ENCODE peak calls at places on chromosomes 3 and 15, in seven cellular contexts. One of them, this sample, is unnamed.

GRCh38 chr3:50617096-50617791 is at the start of gene MAPKAPK3:
- DNase-seq in left cardiac atrium: no peak
- DNase-seq in effector memory CD8-positive, alpha-beta T cell: peak; percentile 29
- DNase-seq in activated CD4-positive, alpha-beta T cell treated with anti-CD3 and anti-CD28 coated beads, Interleukin-2, amount 10 ng/mL, durations not matched to agents 7 days and 5 days: peak; percentile 31
- DNase-seq in astrocyte: no peak
- DNase-seq in left ventricle myocardium superior: peak; percentile 79
- DNase-seq in KBM-7: peak; percentile 59
- DNase-seq in this sample: peak; percentile 22

GRCh38 chr15:89129816-89130134 is 41.5 kb downstream of the ABHD2 start:
- DNase-seq in left cardiac atrium: no peak
- DNase-seq in effector memory CD8-positive, alpha-beta T cell: no peak
- DNase-seq in activated CD4-positive, alpha-beta T cell treated with anti-CD3 and anti-CD28 coated beads, Interleukin-2, amount 10 ng/mL, durations not matched to agents 7 days and 5 days: no peak
- DNase-seq in astrocyte: no peak
- DNase-seq in left ventricle myocardium superior: no peak
- DNase-seq in KBM-7: no peak
- DNase-seq in this sample: no peak

GRCh38 chr3:126261037-126261436 is 80.7 kb upstream of the ALDH1L1 start:
- DNase-seq in left cardiac atrium: peak; percentile 72
- DNase-seq in effector memory CD8-positive, alpha-beta T cell: no peak
- DNase-seq in activated CD4-positive, alpha-beta T cell treated with anti-CD3 and anti-CD28 coated beads, Interleukin-2, amount 10 ng/mL, durations not matched to agents 7 days and 5 days: no peak
- DNase-seq in astrocyte: no peak
- DNase-seq in left ventricle myocardium superior: peak; percentile 77
- DNase-seq in KBM-7: peak; percentile 64
- DNase-seq in this sample: peak; percentile 24

GRCh38 chr3:31129241-31129640 is 234.8 kb upstream of the GADL1 start:
- DNase-seq in left cardiac atrium: no peak
- DNase-seq in effector memory CD8-positive, alpha-beta T cell: no peak
- DNase-seq in activated CD4-positive, alpha-beta T cell treated with anti-CD3 and anti-CD28 coated beads, Interleukin-2, amount 10 ng/mL, durations not matched to agents 7 days and 5 days: no peak
- DNase-seq in astrocyte: no peak
- DNase-seq in left ventricle myocardium superior: no peak
- DNase-seq in KBM-7: no peak
- DNase-seq in this sample: no peak

GRCh38 chr3:146577662-146578061 is 27.5 kb downstream of the PLSCR5 start:
- DNase-seq in left cardiac atrium: no peak
- DNase-seq in effector memory CD8-positive, alpha-beta T cell: peak; percentile 12
- DNase-seq in activated CD4-positive, alpha-beta T cell treated with anti-CD3 and anti-CD28 coated beads, Interleukin-2, amount 10 ng/mL, durations not matched to agents 7 days and 5 days: peak; percentile 51
- DNase-seq in astrocyte: peak; percentile 29
- DNase-seq in left ventricle myocardium superior: no peak
- DNase-seq in KBM-7: peak; percentile 35
- DNase-seq in this sample: peak; percentile 56

GRCh38 chr15:65576669-65577068 is 34.3 kb downstream of the INTS14 start:
- DNase-seq in left cardiac atrium: no peak
- DNase-seq in effector memory CD8-positive, alpha-beta T cell: no peak
- DNase-seq in activated CD4-positive, alpha-beta T cell treated with anti-CD3 and anti-CD28 coated beads, Interleukin-2, amount 10 ng/mL, durations not matched to agents 7 days and 5 days: no peak
- DNase-seq in astrocyte: peak; percentile 89
- DNase-seq in left ventricle myocardium superior: no peak
- DNase-seq in KBM-7: no peak
- DNase-seq in this sample: no peak

GRCh38 chr3:98039322-98040024 is 4.4 kb upstream of the GABRR3 start:
- DNase-seq in left cardiac atrium: peak; percentile 57
- DNase-seq in effector memory CD8-positive, alpha-beta T cell: peak; percentile 70
- DNase-seq in activated CD4-positive, alpha-beta T cell treated with anti-CD3 and anti-CD28 coated beads, Interleukin-2, amount 10 ng/mL, durations not matched to agents 7 days and 5 days: peak; percentile 86
- DNase-seq in astrocyte: peak; percentile 72
- DNase-seq in left ventricle myocardium superior: peak; percentile 28
- DNase-seq in KBM-7: peak; percentile 95
- DNase-seq in this sample: peak; percentile 95

GRCh38 chr3:135560847-135561246 is 404.7 kb upstream of the PPP2R3A start:
- DNase-seq in left cardiac atrium: no peak
- DNase-seq in effector memory CD8-positive, alpha-beta T cell: no peak
- DNase-seq in activated CD4-positive, alpha-beta T cell treated with anti-CD3 and anti-CD28 coated beads, Interleukin-2, amount 10 ng/mL, durations not matched to agents 7 days and 5 days: no peak
- DNase-seq in astrocyte: no peak
- DNase-seq in left ventricle myocardium superior: no peak
- DNase-seq in KBM-7: no peak
- DNase-seq in this sample: no peak

GRCh38 chr3:177554900-177555759 is 357.8 kb upstream of the TBL1XR1 start:
- DNase-seq in left cardiac atrium: peak; percentile 42
- DNase-seq in effector memory CD8-positive, alpha-beta T cell: no peak
- DNase-seq in activated CD4-positive, alpha-beta T cell treated with anti-CD3 and anti-CD28 coated beads, Interleukin-2, amount 10 ng/mL, durations not matched to agents 7 days and 5 days: no peak
- DNase-seq in astrocyte: peak; percentile 87
- DNase-seq in left ventricle myocardium superior: no peak
- DNase-seq in KBM-7: no peak
- DNase-seq in this sample: no peak

GRCh38 chr3:148711981-148712666 is 14.4 kb downstream of the AGTR1 start:
- DNase-seq in left cardiac atrium: no peak
- DNase-seq in effector memory CD8-positive, alpha-beta T cell: no peak
- DNase-seq in activated CD4-positive, alpha-beta T cell treated with anti-CD3 and anti-CD28 coated beads, Interleukin-2, amount 10 ng/mL, durations not matched to agents 7 days and 5 days: no peak
- DNase-seq in astrocyte: peak; percentile 21
- DNase-seq in left ventricle myocardium superior: no peak
- DNase-seq in KBM-7: no peak
- DNase-seq in this sample: no peak

GRCh38 chr3:11596387-11596786 is 47.3 kb downstream of the VGLL4 start:
- DNase-seq in left cardiac atrium: peak; percentile 49
- DNase-seq in effector memory CD8-positive, alpha-beta T cell: no peak
- DNase-seq in activated CD4-positive, alpha-beta T cell treated with anti-CD3 and anti-CD28 coated beads, Interleukin-2, amount 10 ng/mL, durations not matched to agents 7 days and 5 days: no peak
- DNase-seq in astrocyte: no peak
- DNase-seq in left ventricle myocardium superior: no peak
- DNase-seq in KBM-7: no peak
- DNase-seq in this sample: no peak

GRCh38 chr15:78995921-78996780 is 51.3 kb upstream of the CTSH start:
- DNase-seq in left cardiac atrium: no peak
- DNase-seq in effector memory CD8-positive, alpha-beta T cell: no peak
- DNase-seq in activated CD4-positive, alpha-beta T cell treated with anti-CD3 and anti-CD28 coated beads, Interleukin-2, amount 10 ng/mL, durations not matched to agents 7 days and 5 days: no peak
- DNase-seq in astrocyte: no peak
- DNase-seq in left ventricle myocardium superior: no peak
- DNase-seq in KBM-7: no peak
- DNase-seq in this sample: no peak

GRCh38 chr15:89018235-89018634 is 70.0 kb upstream of the ABHD2 start:
- DNase-seq in left cardiac atrium: peak; percentile 76
- DNase-seq in effector memory CD8-positive, alpha-beta T cell: no peak
- DNase-seq in activated CD4-positive, alpha-beta T cell treated with anti-CD3 and anti-CD28 coated beads, Interleukin-2, amount 10 ng/mL, durations not matched to agents 7 days and 5 days: no peak
- DNase-seq in astrocyte: no peak
- DNase-seq in left ventricle myocardium superior: peak; percentile 78
- DNase-seq in KBM-7: no peak
- DNase-seq in this sample: no peak

GRCh38 chr3:179148446-179149238 is 485 bp downstream of the PIK3CA start:
- DNase-seq in left cardiac atrium: peak; percentile 60
- DNase-seq in effector memory CD8-positive, alpha-beta T cell: peak; percentile 18
- DNase-seq in activated CD4-positive, alpha-beta T cell treated with anti-CD3 and anti-CD28 coated beads, Interleukin-2, amount 10 ng/mL, durations not matched to agents 7 days and 5 days: peak; percentile 70
- DNase-seq in astrocyte: peak; percentile 23
- DNase-seq in left ventricle myocardium superior: peak; percentile 66
- DNase-seq in KBM-7: peak; percentile 63
- DNase-seq in this sample: peak; percentile 27

GRCh38 chr15:42725331-42725903 is 11.5 kb downstream of the CDAN1 start:
- DNase-seq in left cardiac atrium: no peak
- DNase-seq in effector memory CD8-positive, alpha-beta T cell: no peak
- DNase-seq in activated CD4-positive, alpha-beta T cell treated with anti-CD3 and anti-CD28 coated beads, Interleukin-2, amount 10 ng/mL, durations not matched to agents 7 days and 5 days: no peak
- DNase-seq in astrocyte: no peak
- DNase-seq in left ventricle myocardium superior: no peak
- DNase-seq in KBM-7: no peak
- DNase-seq in this sample: no peak

GRCh38 chr15:42045211-42045615 is 24.4 kb upstream of the PLA2G4E start:
- DNase-seq in left cardiac atrium: no peak
- DNase-seq in effector memory CD8-positive, alpha-beta T cell: no peak
- DNase-seq in activated CD4-positive, alpha-beta T cell treated with anti-CD3 and anti-CD28 coated beads, Interleukin-2, amount 10 ng/mL, durations not matched to agents 7 days and 5 days: no peak
- DNase-seq in astrocyte: no peak
- DNase-seq in left ventricle myocardium superior: no peak
- DNase-seq in KBM-7: no peak
- DNase-seq in this sample: no peak

GRCh38 chr3:41258239-41258800 is 59.0 kb downstream of the CTNNB1 start:
- DNase-seq in left cardiac atrium: no peak
- DNase-seq in effector memory CD8-positive, alpha-beta T cell: no peak
- DNase-seq in activated CD4-positive, alpha-beta T cell treated with anti-CD3 and anti-CD28 coated beads, Interleukin-2, amount 10 ng/mL, durations not matched to agents 7 days and 5 days: no peak
- DNase-seq in astrocyte: no peak
- DNase-seq in left ventricle myocardium superior: no peak
- DNase-seq in KBM-7: no peak
- DNase-seq in this sample: no peak

GRCh38 chr15:72222433-72222832 is 8.6 kb downstream of the PKM start:
- DNase-seq in left cardiac atrium: peak; percentile 78
- DNase-seq in effector memory CD8-positive, alpha-beta T cell: no peak
- DNase-seq in activated CD4-positive, alpha-beta T cell treated with anti-CD3 and anti-CD28 coated beads, Interleukin-2, amount 10 ng/mL, durations not matched to agents 7 days and 5 days: no peak
- DNase-seq in astrocyte: peak; percentile 20
- DNase-seq in left ventricle myocardium superior: peak; percentile 68
- DNase-seq in KBM-7: no peak
- DNase-seq in this sample: no peak

GRCh38 chr15:63196846-63197245 is 7.4 kb downstream of the RAB8B start:
- DNase-seq in left cardiac atrium: no peak
- DNase-seq in effector memory CD8-positive, alpha-beta T cell: no peak
- DNase-seq in activated CD4-positive, alpha-beta T cell treated with anti-CD3 and anti-CD28 coated beads, Interleukin-2, amount 10 ng/mL, durations not matched to agents 7 days and 5 days: no peak
- DNase-seq in astrocyte: no peak
- DNase-seq in left ventricle myocardium superior: no peak
- DNase-seq in KBM-7: no peak
- DNase-seq in this sample: no peak

GRCh38 chr3:184345678-184346144 is 8.3 kb downstream of the FAM131A start:
- DNase-seq in left cardiac atrium: peak; percentile 59
- DNase-seq in effector memory CD8-positive, alpha-beta T cell: no peak
- DNase-seq in activated CD4-positive, alpha-beta T cell treated with anti-CD3 and anti-CD28 coated beads, Interleukin-2, amount 10 ng/mL, durations not matched to agents 7 days and 5 days: peak; percentile 21
- DNase-seq in astrocyte: no peak
- DNase-seq in left ventricle myocardium superior: peak; percentile 75
- DNase-seq in KBM-7: peak; percentile 73
- DNase-seq in this sample: peak; percentile 88

GRCh38 chr3:186821429-186822367 is 15.4 kb upstream of the RFC4 start:
- DNase-seq in left cardiac atrium: no peak
- DNase-seq in effector memory CD8-positive, alpha-beta T cell: no peak
- DNase-seq in activated CD4-positive, alpha-beta T cell treated with anti-CD3 and anti-CD28 coated beads, Interleukin-2, amount 10 ng/mL, durations not matched to agents 7 days and 5 days: peak; percentile 54
- DNase-seq in astrocyte: peak; percentile 53
- DNase-seq in left ventricle myocardium superior: no peak
- DNase-seq in KBM-7: peak; percentile 51
- DNase-seq in this sample: peak; percentile 74

GRCh38 chr3:179482857-179483256 is 31.6 kb upstream of the GNB4 start:
- DNase-seq in left cardiac atrium: no peak
- DNase-seq in effector memory CD8-positive, alpha-beta T cell: no peak
- DNase-seq in activated CD4-positive, alpha-beta T cell treated with anti-CD3 and anti-CD28 coated beads, Interleukin-2, amount 10 ng/mL, durations not matched to agents 7 days and 5 days: no peak
- DNase-seq in astrocyte: no peak
- DNase-seq in left ventricle myocardium superior: no peak
- DNase-seq in KBM-7: no peak
- DNase-seq in this sample: no peak

GRCh38 chr3:27905625-27906024 is 183.5 kb upstream of the EOMES start:
- DNase-seq in left cardiac atrium: no peak
- DNase-seq in effector memory CD8-positive, alpha-beta T cell: peak; percentile 42
- DNase-seq in activated CD4-positive, alpha-beta T cell treated with anti-CD3 and anti-CD28 coated beads, Interleukin-2, amount 10 ng/mL, durations not matched to agents 7 days and 5 days: no peak
- DNase-seq in astrocyte: no peak
- DNase-seq in left ventricle myocardium superior: no peak
- DNase-seq in KBM-7: no peak
- DNase-seq in this sample: no peak

GRCh38 chr3:15646924-15647511 is 45.5 kb downstream of the BTD start:
- DNase-seq in left cardiac atrium: peak; percentile 60
- DNase-seq in effector memory CD8-positive, alpha-beta T cell: no peak
- DNase-seq in activated CD4-positive, alpha-beta T cell treated with anti-CD3 and anti-CD28 coated beads, Interleukin-2, amount 10 ng/mL, durations not matched to agents 7 days and 5 days: no peak
- DNase-seq in astrocyte: peak; percentile 100
- DNase-seq in left ventricle myocardium superior: peak; percentile 41
- DNase-seq in KBM-7: no peak
- DNase-seq in this sample: no peak

GRCh38 chr15:87778358-87778757 is 478.2 kb downstream of the NTRK3 start:
- DNase-seq in left cardiac atrium: no peak
- DNase-seq in effector memory CD8-positive, alpha-beta T cell: no peak
- DNase-seq in activated CD4-positive, alpha-beta T cell treated with anti-CD3 and anti-CD28 coated beads, Interleukin-2, amount 10 ng/mL, durations not matched to agents 7 days and 5 days: no peak
- DNase-seq in astrocyte: no peak
- DNase-seq in left ventricle myocardium superior: no peak
- DNase-seq in KBM-7: no peak
- DNase-seq in this sample: no peak

GRCh38 chr3:181969925-181970324 is 258.2 kb downstream of the SOX2 start:
- DNase-seq in left cardiac atrium: no peak
- DNase-seq in effector memory CD8-positive, alpha-beta T cell: no peak
- DNase-seq in activated CD4-positive, alpha-beta T cell treated with anti-CD3 and anti-CD28 coated beads, Interleukin-2, amount 10 ng/mL, durations not matched to agents 7 days and 5 days: no peak
- DNase-seq in astrocyte: no peak
- DNase-seq in left ventricle myocardium superior: no peak
- DNase-seq in KBM-7: no peak
- DNase-seq in this sample: no peak

GRCh38 chr3:157429703-157430102 is 6.9 kb upstream of the PTX3 start:
- DNase-seq in left cardiac atrium: no peak
- DNase-seq in effector memory CD8-positive, alpha-beta T cell: no peak
- DNase-seq in activated CD4-positive, alpha-beta T cell treated with anti-CD3 and anti-CD28 coated beads, Interleukin-2, amount 10 ng/mL, durations not matched to agents 7 days and 5 days: no peak
- DNase-seq in astrocyte: no peak
- DNase-seq in left ventricle myocardium superior: no peak
- DNase-seq in KBM-7: no peak
- DNase-seq in this sample: peak; percentile 69

GRCh38 chr3:194518652-194519051 is 31.9 kb upstream of the ATP13A3 start:
- DNase-seq in left cardiac atrium: no peak
- DNase-seq in effector memory CD8-positive, alpha-beta T cell: no peak
- DNase-seq in activated CD4-positive, alpha-beta T cell treated with anti-CD3 and anti-CD28 coated beads, Interleukin-2, amount 10 ng/mL, durations not matched to agents 7 days and 5 days: no peak
- DNase-seq in astrocyte: peak; percentile 64
- DNase-seq in left ventricle myocardium superior: no peak
- DNase-seq in KBM-7: no peak
- DNase-seq in this sample: no peak

GRCh38 chr3:39671116-39671515 is 138.3 kb upstream of the MYRIP start:
- DNase-seq in left cardiac atrium: no peak
- DNase-seq in effector memory CD8-positive, alpha-beta T cell: no peak
- DNase-seq in activated CD4-positive, alpha-beta T cell treated with anti-CD3 and anti-CD28 coated beads, Interleukin-2, amount 10 ng/mL, durations not matched to agents 7 days and 5 days: no peak
- DNase-seq in astrocyte: no peak
- DNase-seq in left ventricle myocardium superior: no peak
- DNase-seq in KBM-7: no peak
- DNase-seq in this sample: no peak

GRCh38 chr3:148861277-148861869 is 3.7 kb upstream of the CPA3 start:
- DNase-seq in left cardiac atrium: no peak
- DNase-seq in effector memory CD8-positive, alpha-beta T cell: no peak
- DNase-seq in activated CD4-positive, alpha-beta T cell treated with anti-CD3 and anti-CD28 coated beads, Interleukin-2, amount 10 ng/mL, durations not matched to agents 7 days and 5 days: no peak
- DNase-seq in astrocyte: no peak
- DNase-seq in left ventricle myocardium superior: no peak
- DNase-seq in KBM-7: peak; percentile 42
- DNase-seq in this sample: peak; percentile 61

GRCh38 chr15:66894363-66894762 is 171.0 kb upstream of the SMAD3 start:
- DNase-seq in left cardiac atrium: no peak
- DNase-seq in effector memory CD8-positive, alpha-beta T cell: no peak
- DNase-seq in activated CD4-positive, alpha-beta T cell treated with anti-CD3 and anti-CD28 coated beads, Interleukin-2, amount 10 ng/mL, durations not matched to agents 7 days and 5 days: peak; percentile 2
- DNase-seq in astrocyte: no peak
- DNase-seq in left ventricle myocardium superior: no peak
- DNase-seq in KBM-7: no peak
- DNase-seq in this sample: no peak

GRCh38 chr3:126897943-126898342 is 85.0 kb upstream of the PLXNA1 start:
- DNase-seq in left cardiac atrium: no peak
- DNase-seq in effector memory CD8-positive, alpha-beta T cell: no peak
- DNase-seq in activated CD4-positive, alpha-beta T cell treated with anti-CD3 and anti-CD28 coated beads, Interleukin-2, amount 10 ng/mL, durations not matched to agents 7 days and 5 days: no peak
- DNase-seq in astrocyte: no peak
- DNase-seq in left ventricle myocardium superior: no peak
- DNase-seq in KBM-7: no peak
- DNase-seq in this sample: no peak

GRCh38 chr3:153295906-153296305 is 133.9 kb downstream of the RAP2B start:
- DNase-seq in left cardiac atrium: no peak
- DNase-seq in effector memory CD8-positive, alpha-beta T cell: no peak
- DNase-seq in activated CD4-positive, alpha-beta T cell treated with anti-CD3 and anti-CD28 coated beads, Interleukin-2, amount 10 ng/mL, durations not matched to agents 7 days and 5 days: no peak
- DNase-seq in astrocyte: peak; percentile 28
- DNase-seq in left ventricle myocardium superior: no peak
- DNase-seq in KBM-7: no peak
- DNase-seq in this sample: no peak

GRCh38 chr3:128021768-128022372 is 30.4 kb upstream of the SEC61A1 start:
- DNase-seq in left cardiac atrium: no peak
- DNase-seq in effector memory CD8-positive, alpha-beta T cell: no peak
- DNase-seq in activated CD4-positive, alpha-beta T cell treated with anti-CD3 and anti-CD28 coated beads, Interleukin-2, amount 10 ng/mL, durations not matched to agents 7 days and 5 days: no peak
- DNase-seq in astrocyte: no peak
- DNase-seq in left ventricle myocardium superior: peak; percentile 33
- DNase-seq in KBM-7: no peak
- DNase-seq in this sample: no peak

GRCh38 chr3:5699811-5700210 is 512.3 kb downstream of the EDEM1 start:
- DNase-seq in left cardiac atrium: no peak
- DNase-seq in effector memory CD8-positive, alpha-beta T cell: no peak
- DNase-seq in activated CD4-positive, alpha-beta T cell treated with anti-CD3 and anti-CD28 coated beads, Interleukin-2, amount 10 ng/mL, durations not matched to agents 7 days and 5 days: no peak
- DNase-seq in astrocyte: no peak
- DNase-seq in left ventricle myocardium superior: no peak
- DNase-seq in KBM-7: no peak
- DNase-seq in this sample: no peak

GRCh38 chr3:38374221-38374620 is 27.6 kb downstream of the XYLB start:
- DNase-seq in left cardiac atrium: no peak
- DNase-seq in effector memory CD8-positive, alpha-beta T cell: peak; percentile 12
- DNase-seq in activated CD4-positive, alpha-beta T cell treated with anti-CD3 and anti-CD28 coated beads, Interleukin-2, amount 10 ng/mL, durations not matched to agents 7 days and 5 days: peak; percentile 63
- DNase-seq in astrocyte: no peak
- DNase-seq in left ventricle myocardium superior: no peak
- DNase-seq in KBM-7: peak; percentile 25
- DNase-seq in this sample: no peak

GRCh38 chr3:122265937-122266336 is 59.1 kb upstream of the CSTA start:
- DNase-seq in left cardiac atrium: no peak
- DNase-seq in effector memory CD8-positive, alpha-beta T cell: no peak
- DNase-seq in activated CD4-positive, alpha-beta T cell treated with anti-CD3 and anti-CD28 coated beads, Interleukin-2, amount 10 ng/mL, durations not matched to agents 7 days and 5 days: no peak
- DNase-seq in astrocyte: no peak
- DNase-seq in left ventricle myocardium superior: no peak
- DNase-seq in KBM-7: no peak
- DNase-seq in this sample: peak; percentile 33